ENCODE peak calls at places on chromosomes 16 and 17, in seven cellular contexts. C is A549, I is right lobe of liver, U is Peyer's patch, B is heart left ventricle, Q is lung, S is fibroblast of lung. K is an unnamed sample.

GRCh38 chr17:28567604-28568003 is 3.7 kb downstream of the PIGS start:
- DNase-seq in U (no peak), I (no peak), C (no peak), Q (no peak), S (no peak), B (no peak), K (no peak)

GRCh38 chr17:50060951-50061712 is 5.2 kb downstream of the ITGA3 start:
- DNase-seq in Q (peak), S (peak), U (no peak), I (peak), B (peak), C (peak), K (peak)

GRCh38 chr16:10941127-10941933 is 938 bp downstream of the DEXI start:
- DNase-seq in Q (no peak), C (no peak), U (peak), I (no peak), S (no peak), B (no peak), K (no peak)

GRCh38 chr17:70795620-70796019 is 626.3 kb downstream of the KCNJ2 start:
- DNase-seq in I (no peak), C (no peak), S (no peak), Q (no peak), B (no peak), U (no peak), K (no peak)

GRCh38 chr16:116015-116414 is 22.5 kb downstream of the NPRL3 start:
- DNase-seq in I (peak), B (no peak), Q (no peak), S (no peak), C (no peak), U (no peak), K (no peak)

GRCh38 chr17:20852541-20853370 is 190.1 kb downstream of the USP22 start:
- DNase-seq in I (no peak), S (peak), C (peak), Q (no peak), U (no peak), B (peak), K (peak)

GRCh38 chr17:76462556-76463290 is 4.7 kb upstream of the AANAT start:
- DNase-seq in Q (peak), I (no peak), S (no peak), B (no peak), U (no peak), C (no peak), K (no peak)

GRCh38 chr17:59840908-59841666 is 51.7 kb downstream of the TUBD1 start:
- DNase-seq in C (peak), S (peak), Q (no peak), B (no peak), I (no peak), U (no peak), K (no peak)

GRCh38 chr16:69187387-69187890 is 475 bp downstream of the SNTB2 start:
- DNase-seq in S (peak), C (peak), B (peak), Q (no peak), U (peak), I (peak), K (peak)

GRCh38 chr17:76076100-76076764 is 1.7 kb downstream of the GALR2 start:
- DNase-seq in S (no peak), U (no peak), Q (no peak), B (no peak), C (no peak), I (no peak), K (no peak)

GRCh38 chr16:74315059-74315458 is 18.4 kb downstream of the PSMD7 start:
- DNase-seq in S (no peak), I (no peak), B (no peak), C (no peak), U (no peak), Q (no peak), K (no peak)

GRCh38 chr16:85366031-85366763 is 246.9 kb upstream of the GSE1 start:
- DNase-seq in Q (no peak), U (no peak), B (no peak), C (no peak), S (no peak), I (no peak), K (no peak)

GRCh38 chr16:87207509-87207908 is 109.7 kb downstream of the C16orf95 start:
- DNase-seq in I (no peak), S (peak), B (no peak), C (peak), U (no peak), Q (no peak), K (peak)

GRCh38 chr16:20774703-20775362 is 11.0 kb downstream of the ACSM3 start:
- DNase-seq in B (peak), S (peak), Q (peak), U (peak), I (peak), C (peak), K (no peak)

GRCh38 chr16:80500116-80500859 is 40.5 kb upstream of the DYNLRB2 start:
- DNase-seq in B (no peak), Q (no peak), U (no peak), S (no peak), C (no peak), I (no peak), K (no peak)

GRCh38 chr17:73548620-73549311 is 95.5 kb downstream of the SDK2 start:
- DNase-seq in C (no peak), Q (no peak), B (no peak), U (no peak), S (no peak), I (no peak), K (no peak)

GRCh38 chr17:50047488-50048126 is 8.3 kb upstream of the ITGA3 start:
- DNase-seq in B (no peak), C (peak), I (peak), S (peak), Q (no peak), U (no peak), K (no peak)

GRCh38 chr17:73365203-73365933 is 53.6 kb upstream of the CDC42EP4 start:
- DNase-seq in Q (no peak), S (no peak), U (no peak), B (no peak), I (no peak), C (no peak), K (no peak)

GRCh38 chr17:35736236-35736635 is 4.8 kb downstream of the RASL10B start:
- DNase-seq in U (no peak), S (no peak), C (no peak), Q (no peak), B (no peak), I (peak), K (no peak)

GRCh38 chr16:68370921-68371651 is 60.3 kb downstream of the PRMT7 start:
- DNase-seq in C (no peak), B (no peak), U (no peak), S (no peak), Q (no peak), I (no peak), K (no peak)

GRCh38 chr17:78995022-78995760 is 14.4 kb downstream of the CANT1 start:
- DNase-seq in Q (no peak), C (no peak), B (no peak), S (no peak), U (peak), I (peak), K (peak)

GRCh38 chr17:30220414-30220813 is 15.1 kb downstream of the SLC6A4 start:
- DNase-seq in C (no peak), S (no peak), B (no peak), U (no peak), I (no peak), Q (no peak), K (no peak)

GRCh38 chr17:12620200-12620720 is 45.4 kb upstream of the MYOCD start:
- DNase-seq in B (no peak), S (peak), C (peak), U (no peak), Q (no peak), I (no peak), K (no peak)

GRCh38 chr16:67942200-67942509 is 1.8 kb downstream of the LCAT start:
- DNase-seq in S (no peak), B (no peak), C (peak), U (peak), Q (no peak), I (no peak), K (no peak)

GRCh38 chr17:80339118-80339517 is 75.8 kb upstream of the ENDOV start:
- DNase-seq in I (no peak), U (peak), Q (no peak), B (no peak), S (no peak), C (no peak), K (no peak)

GRCh38 chr17:48542956-48543853 is 1.7 kb downstream of the HOXB2 start:
- DNase-seq in C (peak), S (no peak), Q (no peak), B (peak), I (no peak), U (peak), K (peak)
- H3K27ac ChIP-seq in C (peak), S (peak), Q (peak), B (peak), I (peak), U (peak), K (peak)

DNA sequence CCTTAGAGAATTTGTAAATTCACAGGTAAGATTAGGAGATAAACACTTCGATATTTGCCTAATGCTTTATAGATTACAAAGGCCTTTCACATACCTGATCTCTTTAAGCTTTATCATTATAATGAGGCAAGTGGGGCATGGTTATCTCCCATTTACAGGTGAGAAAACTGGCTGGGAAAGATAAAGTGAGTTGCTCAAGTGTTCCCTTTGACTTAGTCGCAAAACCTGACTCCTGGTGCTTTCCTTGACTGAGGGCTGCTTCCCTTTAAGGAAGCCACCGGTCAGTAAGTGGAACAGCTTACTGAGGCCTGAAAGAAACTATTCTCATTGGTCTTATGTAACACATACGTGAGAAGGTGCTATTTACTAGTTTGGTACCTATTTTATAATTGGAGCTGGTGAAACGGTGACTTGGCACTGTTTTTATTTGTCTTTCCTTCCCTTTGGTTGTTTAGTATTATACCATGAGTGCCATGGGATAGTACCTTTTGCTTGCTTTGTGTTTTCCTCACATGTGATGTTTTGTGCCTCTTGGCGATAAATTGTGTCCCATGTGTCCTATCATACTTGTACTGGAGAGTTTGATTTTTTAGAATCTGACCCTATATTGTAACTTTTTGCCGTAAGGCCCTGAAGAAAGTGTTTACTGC is 57.2 kb downstream of the NUP88 start:
- DNase-seq in S (no peak), B (no peak), C (no peak), U (no peak), I (no peak), Q (no peak), K (no peak)
- H3K4me3 ChIP-seq in S (no peak), B (no peak), C (no peak), U (no peak), I (no peak), Q (no peak), K (no peak)

DNA sequence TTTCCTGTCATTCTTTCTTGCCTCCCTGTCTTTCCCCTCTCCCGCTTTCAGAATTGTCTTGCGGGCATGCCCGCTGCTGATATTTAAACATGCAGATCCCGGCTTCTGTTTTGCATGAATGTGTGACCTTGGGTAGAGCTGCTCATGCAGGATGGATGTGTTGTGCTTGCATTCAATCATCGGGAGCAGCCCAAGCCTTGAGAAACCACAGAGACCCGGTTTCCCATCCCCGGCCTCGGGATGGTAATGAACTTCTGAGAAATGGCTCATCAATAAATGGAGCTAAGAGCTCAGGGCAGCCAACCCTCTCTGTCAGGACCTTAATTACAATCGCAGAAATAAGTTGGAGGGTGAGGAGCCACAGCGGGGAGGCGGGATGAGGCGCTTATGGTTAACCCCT is 303.6 kb upstream of the TNRC6C start:
- DNase-seq in S (no peak), B (no peak), I (no peak), U (peak), C (no peak), Q (no peak), K (peak)
- H3K27ac ChIP-seq in S (no peak), B (no peak), I (no peak), U (no peak), C (no peak), Q (no peak), K (no peak)

GRCh38 chr16:23183486-23183862 is 929 bp downstream of the SCNN1G start:
- DNase-seq in S (no peak), B (no peak), C (no peak), I (no peak), U (no peak), Q (no peak), K (no peak)
- H3K4me3 ChIP-seq in S (no peak), B (no peak), C (peak), I (no peak), U (peak), Q (peak), K (peak)

GRCh38 chr17:19248923-19249574 is 11.9 kb downstream of the EPN2 start:
- DNase-seq in C (no peak), I (no peak), U (no peak), B (peak), Q (no peak), S (peak), K (peak)

GRCh38 chr17:19244796-19245195 is 7.6 kb downstream of the EPN2 start:
- DNase-seq in Q (no peak), C (no peak), S (no peak), U (no peak), I (no peak), B (no peak), K (peak)

GRCh38 chr17:19249681-19250080 is 12.5 kb downstream of the EPN2 start:
- DNase-seq in B (peak), Q (no peak), U (no peak), I (no peak), C (no peak), S (peak), K (peak)

GRCh38 chr17:19248149-19248922 is 11.2 kb downstream of the EPN2 start:
- DNase-seq in Q (no peak), C (no peak), U (no peak), B (no peak), I (no peak), S (no peak), K (no peak)

DNA sequence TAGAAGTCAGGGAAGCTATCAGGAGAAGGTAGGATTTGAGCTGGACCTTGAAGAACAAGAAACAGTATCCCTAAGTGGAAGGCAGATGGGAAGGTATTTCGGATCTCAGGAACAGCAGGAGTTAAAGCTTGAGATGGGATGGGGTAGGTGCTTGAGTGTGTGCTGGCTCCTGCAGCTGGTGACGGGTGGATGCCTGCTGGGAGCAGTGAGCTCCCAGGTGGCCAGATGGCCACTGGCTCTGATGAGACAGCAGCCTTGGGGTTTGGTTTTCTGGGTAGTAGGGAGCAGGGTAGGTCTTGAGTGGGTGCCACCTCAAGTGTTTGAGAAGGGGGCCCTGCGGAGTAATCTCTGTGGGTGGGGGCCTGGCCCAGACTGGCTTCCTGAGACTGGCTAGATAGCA is 10.3 kb downstream of the EPN2 start:
- DNase-seq in U (no peak), B (no peak), C (no peak), Q (no peak), S (no peak), I (no peak), K (peak)
- H3K27ac ChIP-seq in U (no peak), B (peak), C (no peak), Q (no peak), S (peak), I (no peak), K (peak)

GRCh38 chr16:63618896-63619295 is 1503.0 kb downstream of the CDH11 start:
- DNase-seq in S (no peak), I (no peak), Q (no peak), B (no peak), U (no peak), C (no peak), K (no peak)

GRCh38 chr16:63613701-63614100 is 1508.2 kb downstream of the CDH11 start:
- DNase-seq in I (no peak), Q (no peak), S (peak), B (no peak), U (no peak), C (peak), K (no peak)

GRCh38 chr16:63617990-63618763 is 1503.7 kb downstream of the CDH11 start:
- DNase-seq in I (no peak), U (peak), Q (no peak), S (peak), C (peak), B (peak), K (no peak)

GRCh38 chr16:63614421-63614820 is 1507.4 kb downstream of the CDH11 start:
- DNase-seq in Q (no peak), C (no peak), S (peak), I (no peak), U (no peak), B (no peak), K (no peak)

DNA sequence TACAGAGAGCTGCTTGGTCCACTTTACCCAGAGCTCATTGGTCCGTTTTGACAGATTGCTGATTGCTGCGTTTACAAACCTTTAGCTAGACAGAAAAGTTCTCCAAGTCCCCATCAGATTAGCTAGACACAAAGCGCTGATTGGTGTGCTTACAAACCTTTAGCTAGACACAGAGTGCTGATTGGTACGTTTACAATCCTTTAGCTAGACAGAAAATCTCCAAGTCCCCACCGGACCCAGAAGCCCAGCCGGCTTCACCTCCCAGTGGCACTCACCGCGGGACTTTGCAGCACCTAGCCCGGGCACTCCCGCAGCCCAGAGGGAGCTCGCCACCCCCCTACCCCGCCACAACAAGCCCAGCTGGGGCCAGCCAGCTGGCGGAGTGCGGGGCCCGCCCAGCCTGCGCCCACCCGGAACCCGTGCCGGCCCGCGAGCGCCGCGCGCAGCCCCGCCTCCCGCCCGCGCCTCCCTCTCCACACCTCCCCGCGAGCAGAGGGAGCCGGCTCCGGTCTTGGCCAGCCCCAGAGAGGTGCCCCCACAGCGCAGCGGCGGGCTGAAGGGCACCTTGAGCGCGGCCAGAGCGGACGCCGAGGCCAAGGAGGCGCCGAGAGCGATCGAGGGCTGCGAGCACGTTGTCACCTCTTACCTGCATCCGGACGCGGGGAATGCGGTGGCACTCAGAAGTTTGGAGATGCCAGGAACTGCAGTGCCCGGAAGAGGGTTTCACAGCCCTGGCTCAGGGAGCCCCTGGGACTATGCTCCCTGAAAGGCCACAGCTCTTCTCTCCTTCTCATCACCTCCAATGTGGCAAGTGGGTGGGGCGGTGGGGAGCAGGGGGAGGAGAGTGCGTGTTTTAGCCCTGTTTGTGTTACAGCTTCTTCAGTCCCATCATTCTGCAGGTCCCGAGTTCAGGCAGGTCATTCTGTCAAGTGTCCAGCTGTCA is 1504.5 kb downstream of the CDH11 start:
- DNase-seq in Q (no peak), U (peak), I (no peak), S (peak), B (peak), C (peak), K (no peak)
- H3K4me3 ChIP-seq in Q (peak), U (peak), I (no peak), S (no peak), B (peak), C (peak), K (peak)

GRCh38 chr17:44082206-44082605 is 11.7 kb downstream of the G6PC3 start:
- DNase-seq in Q (no peak), B (no peak), I (no peak), U (no peak), C (no peak), S (no peak), K (no peak)
- H3K27ac ChIP-seq in Q (no peak), B (no peak), I (no peak), U (no peak), C (no peak), S (peak), K (no peak)

GRCh38 chr17:44967026-44967906 is 837 bp downstream of the C1QL1 start:
- DNase-seq in I (no peak), U (no peak), S (no peak), Q (no peak), C (no peak), B (no peak), K (no peak)
- H3K4me3 ChIP-seq in I (no peak), U (peak), S (no peak), Q (no peak), C (peak), B (no peak), K (no peak)

GRCh38 chr17:4785311-4786110 is 653 bp downstream of the VMO1 start:
- DNase-seq in Q (no peak), S (no peak), C (no peak), B (no peak), I (no peak), U (no peak), K (no peak)

GRCh38 chr17:4788159-4788806 is 481 bp upstream of the GLTPD2 start:
- DNase-seq in I (no peak), Q (no peak), U (no peak), B (no peak), S (no peak), C (no peak), K (no peak)

GRCh38 chr17:4788807-4789700 is at the start of gene GLTPD2:
- DNase-seq in S (no peak), C (no peak), Q (no peak), B (no peak), I (peak), U (peak), K (no peak)

GRCh38 chr17:4786516-4786915 is 352 bp upstream of the VMO1 start:
- DNase-seq in B (no peak), Q (no peak), C (no peak), U (no peak), I (no peak), S (no peak), K (no peak)

GRCh38 chr17:4786111-4786491 is at the start of gene VMO1:
- DNase-seq in B (peak), Q (no peak), C (no peak), S (no peak), I (peak), U (no peak), K (peak)
- H3K27ac ChIP-seq in B (peak), Q (no peak), C (no peak), S (no peak), I (peak), U (no peak), K (peak)